ENCODE peak calls at places on chromosomes 4 and X, in seven cellular contexts. O is MCF 10A, B is sciatic nerve, I is aorta, L is transverse colon, Y is breast epithelium, E is lung microvascular endothelial cell. C is an unnamed sample.

GRCh38 chr4:119244832-119245231 is 32.3 kb downstream of the USP53 start:
- DNase-seq in O (no peak), B (no peak), I (no peak), L (no peak), Y (no peak), E (peak), C (no peak)

GRCh38 chr4:124265701-124266100 is 446.8 kb downstream of the ANKRD50 start:
- DNase-seq in O (no peak), B (no peak), I (no peak), L (no peak), Y (no peak), E (no peak), C (no peak)

GRCh38 chrX:146707781-146708180 is 101.8 kb upstream of the CXorf51B start:
- DNase-seq in O (peak), B (no peak), I (no peak), L (no peak), Y (no peak), E (no peak), C (no peak)

GRCh38 chr4:47557255-47557654 is 72.2 kb downstream of the ATP10D start:
- DNase-seq in O (no peak), B (no peak), I (no peak), L (no peak), Y (no peak), E (no peak), C (no peak)

GRCh38 chrX:85084770-85085393 is 81.2 kb downstream of the APOOL start:
- DNase-seq in O (peak), B (no peak), I (no peak), L (no peak), Y (no peak), E (peak), C (no peak)

GRCh38 chrX:78595901-78596502 is 63.1 kb downstream of the RTL3 start:
- DNase-seq in O (peak), B (no peak), I (no peak), L (no peak), Y (no peak), E (no peak), C (no peak)

GRCh38 chrX:17860811-17861495 is at the start of gene RAI2:
- DNase-seq in O (no peak), B (peak), I (peak), L (peak), Y (no peak), E (no peak), C (no peak)

GRCh38 chrX:119381349-119381944 is 17.7 kb upstream of the SLC25A43 start:
- DNase-seq in O (no peak), B (no peak), I (no peak), L (no peak), Y (no peak), E (no peak), C (no peak)

GRCh38 chrX:80810365-80810978 is 795 bp upstream of the BRWD3 start:
- DNase-seq in O (peak), B (no peak), I (no peak), L (no peak), Y (no peak), E (peak), C (no peak)

GRCh38 chrX:115372026-115372610 is 82.6 kb downstream of the LUZP4 start:
- DNase-seq in O (peak), B (no peak), I (no peak), L (no peak), Y (no peak), E (peak), C (no peak)

GRCh38 chr4:147530723-147531122 is 49.8 kb downstream of the EDNRA start:
- DNase-seq in O (no peak), B (no peak), I (no peak), L (no peak), Y (no peak), E (no peak), C (no peak)

GRCh38 chr4:159206427-159206871 is 103.6 kb downstream of the RAPGEF2 start:
- DNase-seq in O (no peak), B (no peak), I (no peak), L (no peak), Y (no peak), E (peak), C (no peak)

GRCh38 chr4:146458594-146458993 is 63.1 kb downstream of the SLC10A7 start:
- DNase-seq in O (no peak), B (no peak), I (no peak), L (no peak), Y (no peak), E (no peak), C (no peak)

GRCh38 chr4:52958232-52958631 is 96.1 kb downstream of the RASL11B start:
- DNase-seq in O (no peak), B (no peak), I (no peak), L (no peak), Y (no peak), E (peak), C (no peak)